ENCODE peak calls at places on chromosomes 5 and 9, in nine cellular contexts. V, R, J, G, B, A, E, H and M are unnamed samples. For H3K4me1, the result is how much of the 10 kb centered on the place peaks cover.

GRCh38 chr5:88683506-88684135 is 199.4 kb downstream of the MEF2C start:
- DNase-seq in V (peak), R (no peak), J (peak), G (no peak), B (no peak), A (no peak), E (peak), H (no peak), M (no peak)

GRCh38 chr5:40841068-40841805 is at the start of gene CARD6:
- DNase-seq in V (no peak), R (no peak), J (no peak), G (no peak), B (no peak), A (no peak), E (no peak), H (peak), M (no peak)

GRCh38 chr9:96399335-96399633 is 15.8 kb upstream of the SLC35D2 start:
- DNase-seq in V (no peak), R (no peak), J (no peak), G (no peak), B (no peak), A (no peak), E (no peak), H (no peak), M (no peak)

GRCh38 chr9:33295571-33295970 is 5.3 kb downstream of the NFX1 start:
- DNase-seq in V (no peak), R (peak), J (no peak), G (no peak), B (no peak), A (no peak), E (no peak), H (no peak), M (no peak)

GRCh38 chr5:129670944-129671343 is 77.0 kb upstream of the MINAR2 start:
- DNase-seq in V (no peak), R (no peak), J (peak), G (no peak), B (no peak), A (no peak), E (no peak), H (no peak), M (no peak)

GRCh38 chr5:177317959-177318377 is 6.3 kb upstream of the MXD3 start:
- DNase-seq in V (peak), R (peak), J (peak), G (peak), B (peak), A (peak), E (peak), H (peak), M (peak)

GRCh38 chr5:127290019-127290945 is at the start of gene MEGF10:
- DNase-seq in V (peak), R (no peak), J (peak), G (peak), B (peak), A (no peak), E (peak), H (peak), M (peak)

GRCh38 chr9:115992834-115993233 is 160.8 kb upstream of the PAPPA start:
- DNase-seq in V (no peak), R (no peak), J (peak), G (no peak), B (no peak), A (no peak), E (no peak), H (no peak), M (no peak)

GRCh38 chr9:124843635-124844034 is 9.6 kb upstream of the WDR38 start:
- DNase-seq in V (no peak), R (peak), J (no peak), G (peak), B (no peak), A (no peak), E (no peak), H (no peak), M (no peak)

GRCh38 chr5:146698651-146699050 is 179.9 kb downstream of the PPP2R2B start:
- DNase-seq in V (no peak), R (no peak), J (no peak), G (no peak), B (no peak), A (no peak), E (no peak), H (no peak), M (no peak)

GRCh38 chr5:93072831-93073459 is 508.1 kb downstream of the NR2F1-AS1 start:
- DNase-seq in V (no peak), R (no peak), J (no peak), G (no peak), B (no peak), A (no peak), E (no peak), H (no peak), M (no peak)

GRCh38 chr5:87393331-87393730 is 19.4 kb downstream of the CCNH start:
- DNase-seq in V (no peak), R (no peak), J (no peak), G (no peak), B (no peak), A (no peak), E (no peak), H (no peak), M (no peak)

DNA sequence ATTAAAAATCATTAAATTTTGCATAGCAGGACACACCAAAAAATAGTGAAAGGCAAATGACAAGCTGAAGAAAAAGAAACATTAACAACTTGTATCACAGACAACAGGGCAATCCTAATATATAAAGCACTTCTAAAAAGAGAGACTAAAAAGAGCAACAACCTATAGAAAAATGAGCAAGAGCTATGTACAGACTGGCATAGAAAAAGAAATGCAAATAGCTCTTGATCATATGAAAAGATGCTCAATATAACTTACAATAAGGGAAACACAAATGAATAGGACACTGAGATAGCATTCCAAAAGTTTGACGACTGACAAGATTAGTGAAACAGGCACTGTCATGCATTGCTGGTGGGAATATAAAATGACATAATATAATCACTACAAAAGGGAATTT is 235.9 kb downstream of the SEC61B start:
- DNase-seq in V (no peak), R (no peak), J (no peak), G (no peak), B (no peak), A (no peak), E (no peak), H (no peak), M (no peak)
- H3K4me3 ChIP-seq in V (no peak), R (no peak), J (no peak), G (no peak), B (no peak), A (no peak), E (no peak), H (no peak), M (no peak)

DNA sequence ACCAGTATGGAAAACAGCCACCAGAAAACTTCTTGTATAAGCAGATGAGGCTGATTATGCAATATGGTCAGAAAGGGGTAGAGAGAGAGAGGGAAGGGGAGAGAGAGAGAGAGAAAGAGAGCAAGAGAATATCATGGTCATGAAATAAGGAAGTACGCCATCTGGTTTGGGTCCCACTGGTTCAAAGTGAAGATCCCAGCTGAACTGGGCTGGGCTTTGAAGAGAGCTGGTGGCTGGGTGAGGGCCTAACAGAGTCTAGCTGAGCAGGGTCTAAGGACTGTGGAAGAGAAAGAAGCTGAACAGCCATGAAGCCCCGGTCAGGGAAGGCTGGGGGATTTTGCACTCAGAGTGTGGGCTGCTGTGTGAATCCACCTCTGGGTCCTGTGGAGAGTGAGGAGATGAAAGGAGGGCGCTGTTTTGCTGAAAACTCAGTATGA is 14.6 kb downstream of the TRIM14 start:
- DNase-seq in V (no peak), R (peak), J (no peak), G (peak), B (no peak), A (no peak), E (no peak), H (no peak), M (no peak)
- H3K4me1 ChIP-seq in V (under half), R (half or more), J (under half), G (under half), B (under half), A (under half), E (under half), H (under half), M (under half)

GRCh38 chr9:75910716-75911115 is 20.2 kb downstream of the PCSK5 start:
- DNase-seq in V (no peak), R (no peak), J (no peak), G (no peak), B (no peak), A (no peak), E (no peak), H (no peak), M (no peak)

GRCh38 chr9:75907863-75908262 is 17.4 kb downstream of the PCSK5 start:
- DNase-seq in V (no peak), R (no peak), J (no peak), G (no peak), B (peak), A (no peak), E (no peak), H (peak), M (no peak)

GRCh38 chr9:75911390-75911789 is 20.9 kb downstream of the PCSK5 start:
- DNase-seq in V (no peak), R (no peak), J (no peak), G (no peak), B (no peak), A (no peak), E (no peak), H (no peak), M (no peak)

GRCh38 chr9:75907329-75907728 is 16.9 kb downstream of the PCSK5 start:
- DNase-seq in V (no peak), R (no peak), J (no peak), G (no peak), B (peak), A (no peak), E (no peak), H (peak), M (no peak)

DNA sequence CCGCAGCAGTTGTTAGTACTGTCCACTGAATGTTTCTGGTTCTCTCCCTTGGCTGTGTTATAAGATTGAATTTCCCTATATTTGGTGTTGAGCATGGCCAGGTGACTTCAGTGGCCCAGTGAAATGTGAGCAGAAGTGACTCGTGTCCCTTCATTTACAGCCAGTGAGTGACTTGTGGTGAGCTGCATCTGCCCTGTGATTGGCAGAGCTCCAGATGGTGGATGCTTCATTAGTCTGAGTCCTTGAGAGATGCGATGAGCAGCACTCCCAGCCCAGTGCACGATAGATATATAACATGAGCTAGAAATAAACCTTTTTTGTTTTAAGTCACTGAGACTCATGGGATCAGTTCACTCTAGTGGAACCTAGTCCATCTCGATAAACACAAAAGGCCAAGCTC is 19.3 kb downstream of the PCSK5 start:
- DNase-seq in V (no peak), R (no peak), J (no peak), G (no peak), B (peak), A (peak), E (no peak), H (no peak), M (no peak)
- H3K4me3 ChIP-seq in V (no peak), R (no peak), J (no peak), G (no peak), B (no peak), A (no peak), E (no peak), H (no peak), M (no peak)

GRCh38 chr9:114930063-114930812 is at the start of gene TNFSF8:
- DNase-seq in V (peak), R (peak), J (no peak), G (peak), B (no peak), A (no peak), E (no peak), H (no peak), M (no peak)
- H3K4me1 ChIP-seq in V (under half), R (half or more), J (under half), G (under half), B (under half), A (under half), E (under half), H (under half), M (under half)

GRCh38 chr5:157710887-157711286 is 20.3 kb upstream of the THG1L start:
- DNase-seq in V (no peak), R (no peak), J (no peak), G (no peak), B (no peak), A (no peak), E (no peak), H (no peak), M (no peak)
- H3K4me3 ChIP-seq in V (no peak), R (no peak), J (no peak), G (no peak), B (no peak), A (no peak), E (no peak), H (no peak), M (no peak)

GRCh38 chr5:143390941-143391340 is 12.5 kb downstream of the NR3C1 start:
- DNase-seq in V (no peak), R (no peak), J (no peak), G (no peak), B (no peak), A (no peak), E (no peak), H (no peak), M (no peak)

GRCh38 chr5:143390258-143390657 is 13.2 kb downstream of the NR3C1 start:
- DNase-seq in V (no peak), R (no peak), J (no peak), G (no peak), B (no peak), A (no peak), E (no peak), H (no peak), M (no peak)

GRCh38 chr5:143395638-143396352 is 7.7 kb downstream of the NR3C1 start:
- DNase-seq in V (no peak), R (peak), J (no peak), G (no peak), B (no peak), A (no peak), E (no peak), H (no peak), M (no peak)

GRCh38 chr5:143396353-143396940 is 7.0 kb downstream of the NR3C1 start:
- DNase-seq in V (no peak), R (peak), J (no peak), G (no peak), B (no peak), A (no peak), E (no peak), H (no peak), M (no peak)

GRCh38 chr5:143393516-143393915 is 10.0 kb downstream of the NR3C1 start:
- DNase-seq in V (no peak), R (no peak), J (no peak), G (no peak), B (no peak), A (no peak), E (no peak), H (no peak), M (no peak)
- H3K4me1 ChIP-seq in V (under half), R (half or more), J (under half), G (under half), B (under half), A (under half), E (under half), H (under half), M (under half)